ENCODE peak calls at places on chromosomes 6 and 20, in six cellular contexts. K, D, Y, U, L and H are unnamed samples.

GRCh38 chr6:108526739-108527174 is 34.0 kb upstream of the FOXO3 start:
- DNase-seq in K (peak; percentile 64), D (no peak), Y (peak; percentile 55), U (no peak), L (no peak), H (peak; percentile 11)

GRCh38 chr20:6870559-6870958 is 103.1 kb downstream of the BMP2 start:
- DNase-seq in K (no peak), D (no peak), Y (no peak), U (no peak), L (no peak), H (no peak)

GRCh38 chr6:25945175-25945574 is 14.7 kb upstream of the SLC17A2 start:
- DNase-seq in K (no peak), D (no peak), Y (no peak), U (peak; percentile 51), L (no peak), H (no peak)

GRCh38 chr6:34487536-34487935 is 21.7 kb downstream of the PACSIN1 start:
- DNase-seq in K (no peak), D (no peak), Y (no peak), U (no peak), L (no peak), H (no peak)

GRCh38 chr20:44074252-44075151 is 112.5 kb downstream of the JPH2 start:
- DNase-seq in K (peak; percentile 86), D (no peak), Y (no peak), U (no peak), L (no peak), H (no peak)

GRCh38 chr6:14129572-14129971 is 12.0 kb downstream of the CD83 start:
- DNase-seq in K (peak; percentile 76), D (peak; percentile 34), Y (peak; percentile 70), U (no peak), L (peak; percentile 27), H (peak; percentile 46)

GRCh38 chr6:52994789-52995078 is 350 bp downstream of the GSTA4 start:
- DNase-seq in K (peak; percentile 64), D (no peak), Y (no peak), U (no peak), L (no peak), H (no peak)

GRCh38 chr6:167577891-167578361 is 248.8 kb upstream of the AFDN start:
- DNase-seq in K (no peak), D (no peak), Y (no peak), U (no peak), L (no peak), H (no peak)

GRCh38 chr6:36364669-36365479 is 22.6 kb downstream of the ETV7 start:
- DNase-seq in K (no peak), D (no peak), Y (no peak), U (no peak), L (no peak), H (no peak)

GRCh38 chr6:142878407-142878806 is 66.6 kb downstream of the HIVEP2 start:
- DNase-seq in K (no peak), D (no peak), Y (no peak), U (no peak), L (no peak), H (no peak)

GRCh38 chr6:31652925-31653724 is 664 bp upstream of the BAG6 start:
- DNase-seq in K (peak; percentile 87), D (no peak), Y (peak; percentile 98), U (no peak), L (peak; percentile 76), H (peak; percentile 92)

GRCh38 chr6:135451617-135452190 is 45.8 kb downstream of the AHI1 start:
- DNase-seq in K (peak; percentile 7), D (peak; percentile 22), Y (peak; percentile 32), U (no peak), L (no peak), H (peak; percentile 20)

GRCh38 chr6:30325873-30326445 is 768 bp upstream of the TRIM39 start:
- DNase-seq in K (no peak), D (peak; percentile 59), Y (no peak), U (peak; percentile 28), L (peak; percentile 34), H (no peak)

DNA sequence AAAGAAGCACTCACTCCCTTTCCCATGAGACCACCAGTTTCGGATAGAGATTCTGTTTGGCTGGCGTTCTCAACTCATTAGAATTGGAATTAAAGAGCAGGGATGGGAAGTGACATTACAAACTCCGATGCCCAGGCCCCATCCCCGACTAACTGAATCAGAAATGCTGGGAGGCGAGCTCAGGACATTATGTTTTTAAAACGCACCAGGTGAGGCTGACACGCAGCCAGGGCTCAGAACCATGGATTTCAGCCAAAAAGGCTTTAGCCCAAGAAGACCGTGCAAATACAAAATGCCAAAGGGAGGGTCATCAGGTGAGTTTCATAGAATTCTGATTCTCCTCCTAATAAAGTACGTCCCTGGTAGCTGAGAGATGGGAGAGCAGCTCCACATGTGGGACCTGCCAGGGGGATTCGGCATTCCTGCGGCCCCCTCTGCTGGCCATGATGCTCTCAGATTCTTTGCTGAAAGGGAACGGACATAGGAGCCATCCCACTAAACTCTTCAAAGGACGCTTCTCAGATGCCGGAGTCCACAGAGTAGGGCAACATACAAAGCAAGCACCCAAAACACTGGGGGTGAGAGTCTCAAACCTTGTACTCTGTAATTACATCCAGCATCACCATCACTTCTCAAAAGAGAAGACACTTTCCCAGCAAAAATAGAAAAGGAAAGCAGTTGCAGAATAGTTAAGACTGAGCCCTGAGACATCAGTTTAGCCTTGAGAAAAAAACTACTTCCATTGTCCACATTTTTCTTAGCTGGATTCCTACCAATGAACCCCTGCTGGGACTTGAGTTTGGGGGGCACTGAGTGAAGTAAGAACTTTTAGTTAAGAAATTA is 205.2 kb downstream of the BMP7 start:
- DNase-seq in K (peak; percentile 70), D (no peak), Y (no peak), U (no peak), L (no peak), H (peak; percentile 56)
- TF ChIP-seq JUND in K (no peak), D (no peak), Y (no peak), U (no peak), L (no peak), H (no peak)

DNA sequence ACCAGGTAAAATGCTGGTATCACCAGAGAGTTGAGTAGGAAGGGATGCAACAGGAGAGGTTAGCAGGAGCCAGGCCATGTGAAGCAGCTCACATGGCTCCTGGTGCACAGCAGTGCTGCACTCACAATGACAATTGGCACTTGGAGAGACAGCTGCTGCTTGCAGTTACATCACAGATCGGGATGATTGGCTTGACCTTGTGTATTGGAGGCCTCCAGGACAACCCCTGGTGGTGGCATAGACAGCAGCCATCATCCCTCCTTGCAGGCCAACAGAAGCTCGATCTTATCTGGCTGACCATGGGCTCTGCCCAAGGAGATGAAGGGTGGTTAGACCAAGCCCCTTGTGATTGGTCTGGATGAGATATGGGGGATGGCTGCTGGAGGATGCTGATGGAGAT is 73.0 kb downstream of the EYA2 start:
- DNase-seq in K (peak; percentile 37), D (no peak), Y (peak; percentile 28), U (no peak), L (no peak), H (no peak)
- TF ChIP-seq JUND in K (no peak), D (no peak), Y (no peak), U (no peak), L (no peak), H (no peak)

DNA sequence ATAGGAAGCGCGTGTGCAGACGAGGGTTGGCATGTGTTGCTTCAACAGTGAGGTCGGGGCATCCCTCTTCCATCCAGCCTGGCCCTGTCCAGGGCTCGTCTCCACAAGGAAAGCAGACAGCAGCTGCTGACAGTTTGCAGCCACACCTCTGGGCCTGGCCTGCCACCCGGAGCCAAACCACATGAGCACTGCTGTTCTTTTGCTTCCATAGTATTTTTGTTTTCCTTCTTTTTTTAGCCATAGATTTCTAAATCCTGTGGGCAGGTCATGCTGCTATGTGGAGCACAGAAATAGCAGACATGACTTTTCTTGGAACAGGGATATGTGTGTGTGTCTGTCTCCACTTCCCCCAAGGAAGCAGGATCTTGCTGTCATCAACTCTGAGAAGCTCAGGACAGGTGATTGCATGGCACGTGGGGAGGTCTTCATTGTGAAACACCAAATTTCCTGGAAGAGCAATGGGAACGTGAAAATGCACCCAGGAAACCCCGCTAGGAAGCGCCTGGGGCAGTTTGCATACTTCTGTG is 167.4 kb downstream of the DTNBP1 start:
- DNase-seq in K (no peak), D (no peak), Y (no peak), U (no peak), L (no peak), H (no peak)
- TF ChIP-seq JUND in K (no peak), D (no peak), Y (no peak), U (no peak), L (no peak), H (no peak)

GRCh38 chr6:120077489-120077888 is 727.9 kb upstream of the MAN1A1 start:
- DNase-seq in K (no peak), D (peak; percentile 23), Y (no peak), U (no peak), L (no peak), H (peak; percentile 1)
- TF ChIP-seq JUND in K (no peak), D (no peak), Y (no peak), U (no peak), L (no peak), H (no peak)

GRCh38 chr6:165777680-165778079 is 114.6 kb upstream of the PDE10A start:
- DNase-seq in K (no peak), D (no peak), Y (no peak), U (no peak), L (no peak), H (no peak)

GRCh38 chr6:165782124-165782523 is 119.1 kb upstream of the PDE10A start:
- DNase-seq in K (no peak), D (no peak), Y (no peak), U (no peak), L (no peak), H (no peak)

GRCh38 chr6:165782812-165783211 is 119.8 kb upstream of the PDE10A start:
- DNase-seq in K (no peak), D (no peak), Y (no peak), U (no peak), L (no peak), H (no peak)
- TF ChIP-seq JUND in K (no peak), D (no peak), Y (no peak), U (no peak), L (no peak), H (no peak)

DNA sequence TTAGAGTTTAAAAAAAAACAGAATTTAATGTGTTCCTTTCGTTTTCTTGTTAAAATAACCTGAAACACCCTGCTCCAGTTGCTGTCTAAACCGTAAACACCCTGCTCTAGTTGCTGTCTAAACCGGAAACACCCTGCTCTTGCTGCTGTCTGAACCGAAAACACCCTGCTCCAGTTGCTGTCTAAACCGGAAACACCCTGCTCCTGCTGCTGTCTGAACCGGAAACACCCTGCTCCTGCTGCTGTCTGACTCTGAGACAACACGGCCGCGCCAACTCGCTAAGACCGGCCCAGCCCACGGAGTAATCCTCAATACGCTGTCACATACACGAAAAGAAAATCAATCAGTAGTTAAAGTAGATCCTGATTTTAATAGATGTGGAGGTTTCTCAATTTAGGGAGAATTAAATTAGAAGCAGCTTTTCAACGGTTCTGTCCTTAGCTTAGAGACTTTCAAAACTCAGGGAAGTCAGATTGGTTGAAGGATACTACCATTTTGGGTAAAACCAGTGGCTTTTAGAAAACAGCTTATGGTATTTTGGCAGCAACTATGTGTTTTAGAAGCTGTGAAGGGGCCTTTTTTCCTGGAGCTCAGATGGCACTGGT is 98.3 kb downstream of the RAMACL start:
- DNase-seq in K (no peak), D (no peak), Y (no peak), U (peak; percentile 80), L (no peak), H (no peak)
- TF ChIP-seq JUND in K (no peak), D (no peak), Y (no peak), U (no peak), L (no peak), H (no peak)

DNA sequence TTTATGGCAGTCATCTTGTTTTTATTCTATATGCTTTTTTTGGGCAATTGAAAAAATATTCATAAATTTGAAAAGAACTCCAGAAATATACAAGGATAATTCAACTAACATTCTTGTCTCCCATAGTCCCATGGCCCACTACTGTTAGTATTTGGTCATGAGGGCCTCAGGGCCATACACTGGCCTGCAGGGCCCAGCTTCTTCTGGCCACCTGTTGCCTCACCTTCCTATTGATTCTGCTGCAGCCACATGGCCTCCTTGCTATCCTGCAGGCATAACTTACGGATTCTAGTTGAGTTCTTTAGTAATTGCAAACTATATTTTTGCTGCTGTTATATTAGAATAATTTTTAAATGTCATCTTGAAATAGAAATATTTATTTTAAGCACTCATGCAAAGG is 72.6 kb downstream of the SCAND1 start:
- DNase-seq in K (no peak), D (no peak), Y (no peak), U (no peak), L (no peak), H (no peak)
- TF ChIP-seq JUND in K (no peak), D (no peak), Y (no peak), U (no peak), L (no peak), H (no peak)